ENCODE peak calls at places on chromosomes 7 and 10, in nine cellular contexts. N, Y, F, Q, D, J, L, C and M are unnamed samples.

GRCh38 chr7:98107313-98107691 is 640 bp downstream of the LMTK2 start:
- DNase-seq in N (peak; percentile 5), Y (peak; percentile 49), F (peak; percentile 39), Q (no peak), D (no peak), J (peak; percentile 14), L (no peak), C (no peak), M (no peak)

GRCh38 chr7:146772581-146772980 is 656.0 kb downstream of the CNTNAP2 start:
- DNase-seq in N (no peak), Y (peak; percentile 1), F (no peak), Q (no peak), D (no peak), J (no peak), L (no peak), C (no peak), M (no peak)

GRCh38 chr10:97034958-97035769 is 150.6 kb downstream of the SLIT1 start:
- DNase-seq in N (no peak), Y (no peak), F (no peak), Q (no peak), D (no peak), J (no peak), L (no peak), C (no peak), M (no peak)

GRCh38 chr7:143892527-143893300 is 9.3 kb downstream of the TCAF1 start:
- DNase-seq in N (peak; percentile 35), Y (peak; percentile 43), F (no peak), Q (no peak), D (no peak), J (no peak), L (no peak), C (peak; percentile 57), M (no peak)

GRCh38 chr7:70392870-70393269 is 739.1 kb upstream of the GALNT17 start:
- DNase-seq in N (no peak), Y (no peak), F (no peak), Q (no peak), D (no peak), J (no peak), L (no peak), C (no peak), M (no peak)

GRCh38 chr7:158819571-158820203 is 9.6 kb downstream of the ESYT2 start:
- DNase-seq in N (no peak), Y (no peak), F (no peak), Q (no peak), D (no peak), J (no peak), L (no peak), C (peak; percentile 71), M (no peak)

GRCh38 chr7:80481196-80481884 is 30.5 kb downstream of the GNAT3 start:
- DNase-seq in N (peak; percentile 59), Y (no peak), F (no peak), Q (no peak), D (no peak), J (peak; percentile 46), L (no peak), C (no peak), M (no peak)

GRCh38 chr7:134184767-134185166 is 57.6 kb downstream of the LRGUK start:
- DNase-seq in N (peak; percentile 68), Y (no peak), F (no peak), Q (no peak), D (no peak), J (peak; percentile 38), L (no peak), C (no peak), M (no peak)

GRCh38 chr7:47501406-47501805 is 80.5 kb downstream of the TNS3 start:
- DNase-seq in N (no peak), Y (no peak), F (no peak), Q (no peak), D (no peak), J (no peak), L (no peak), C (peak; percentile 82), M (no peak)

GRCh38 chr7:141956084-141956483 is 9.3 kb upstream of the CLEC5A start:
- DNase-seq in N (peak; percentile 71), Y (no peak), F (no peak), Q (no peak), D (no peak), J (no peak), L (no peak), C (no peak), M (no peak)

GRCh38 chr7:121304259-121304658 is 24.5 kb upstream of the WNT16 start:
- DNase-seq in N (no peak), Y (no peak), F (no peak), Q (no peak), D (no peak), J (no peak), L (no peak), C (no peak), M (no peak)

GRCh38 chr7:121305109-121305508 is 23.7 kb upstream of the WNT16 start:
- DNase-seq in N (no peak), Y (no peak), F (no peak), Q (no peak), D (no peak), J (no peak), L (no peak), C (peak; percentile 26), M (no peak)

GRCh38 chr7:121303422-121304171 is 25.2 kb upstream of the WNT16 start:
- DNase-seq in N (no peak), Y (no peak), F (no peak), Q (no peak), D (no peak), J (no peak), L (no peak), C (no peak), M (no peak)

GRCh38 chr7:121307021-121307575 is 21.7 kb upstream of the WNT16 start:
- DNase-seq in N (peak; percentile 69), Y (no peak), F (no peak), Q (no peak), D (no peak), J (no peak), L (no peak), C (no peak), M (no peak)

GRCh38 chr7:121306565-121306964 is 22.2 kb upstream of the WNT16 start:
- DNase-seq in N (no peak), Y (no peak), F (no peak), Q (no peak), D (no peak), J (no peak), L (no peak), C (no peak), M (no peak)
- TF ChIP-seq CTCF in N (no peak), Y (no peak), F (no peak), Q (no peak), D (no peak), J (no peak), L (no peak), C (no peak), M (no peak)

DNA sequence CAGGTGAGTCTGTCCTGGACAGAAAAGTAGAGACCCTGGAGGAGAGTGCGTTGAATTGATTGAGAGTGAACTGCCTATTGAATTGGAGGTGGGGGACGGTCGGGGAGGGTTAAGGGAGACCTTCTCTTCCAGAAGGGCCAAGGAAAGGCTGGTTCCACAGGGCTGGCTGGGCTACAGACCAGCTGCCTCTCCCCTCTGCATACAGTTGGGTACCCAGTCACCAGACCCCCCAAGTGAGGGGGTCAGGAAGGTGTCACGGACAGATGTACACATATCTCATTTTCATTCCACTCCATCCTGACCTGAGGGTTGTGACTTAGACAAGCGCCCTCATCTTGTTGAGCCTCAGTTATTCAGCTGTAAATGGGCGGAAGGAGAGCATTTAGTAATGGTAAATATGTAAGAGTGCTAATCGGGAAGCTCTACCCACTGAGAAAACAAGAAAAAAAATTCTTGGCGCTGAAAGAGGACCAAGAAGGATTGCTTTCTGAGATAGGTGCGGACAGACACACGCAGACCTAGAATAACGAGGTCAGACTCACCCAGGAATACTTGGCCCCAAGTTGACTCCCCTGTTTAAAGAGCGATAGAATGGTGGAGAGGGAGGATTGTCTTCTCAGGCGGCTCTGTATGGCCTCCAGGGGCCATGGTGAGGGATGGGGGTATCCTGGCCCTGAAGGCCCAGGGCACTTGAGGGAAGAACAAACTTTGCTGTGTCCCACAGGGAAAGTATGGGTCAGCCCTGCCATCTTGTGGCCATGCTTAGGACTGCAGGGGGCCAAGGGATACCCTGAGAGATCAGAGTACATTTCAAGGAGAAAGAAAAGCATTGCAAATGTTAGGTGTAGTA is 7.2 kb upstream of the MBL2 start:
- DNase-seq in N (peak; percentile 37), Y (peak; percentile 68), F (peak; percentile 43), Q (peak; percentile 83), D (peak; percentile 55), J (peak; percentile 72), L (peak; percentile 47), C (peak; percentile 80), M (peak; percentile 71)
- TF ChIP-seq CTCF in N (peak; percentile 99), Y (peak; percentile 88), F (peak; percentile 80), Q (peak; percentile 93), D (peak; percentile 87), J (peak; percentile 87), L (peak; percentile 97), C (peak; percentile 98), M (peak; percentile 87)

DNA sequence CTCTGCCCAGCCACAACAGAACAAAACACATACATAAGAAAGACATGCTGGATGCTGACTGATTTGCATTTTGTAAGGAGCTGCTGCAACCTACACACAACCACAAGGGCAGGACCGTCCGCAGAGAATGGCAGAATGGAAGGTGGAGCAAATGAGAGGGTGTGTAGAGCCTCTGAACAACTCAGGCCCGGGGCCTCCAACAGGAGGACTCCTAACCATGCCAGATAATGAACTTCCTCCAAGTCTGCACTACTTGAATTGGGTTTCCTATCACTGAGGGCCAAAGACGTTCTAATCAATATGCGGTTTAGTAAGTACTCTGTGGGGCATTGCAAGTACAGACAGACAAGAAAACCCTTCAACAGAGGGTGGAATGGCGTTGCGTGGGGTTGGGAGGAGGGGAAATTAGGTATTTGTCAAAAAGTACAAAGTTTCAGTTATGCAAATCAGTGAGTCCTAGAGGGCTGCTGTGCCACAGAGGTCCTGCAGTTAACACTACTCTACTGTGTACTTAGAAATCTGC is 14.6 kb downstream of the VOPP1 start:
- DNase-seq in N (no peak), Y (peak; percentile 68), F (no peak), Q (peak; percentile 72), D (no peak), J (no peak), L (no peak), C (no peak), M (peak; percentile 75)
- TF ChIP-seq CTCF in N (no peak), Y (no peak), F (no peak), Q (no peak), D (no peak), J (no peak), L (no peak), C (no peak), M (no peak)

DNA sequence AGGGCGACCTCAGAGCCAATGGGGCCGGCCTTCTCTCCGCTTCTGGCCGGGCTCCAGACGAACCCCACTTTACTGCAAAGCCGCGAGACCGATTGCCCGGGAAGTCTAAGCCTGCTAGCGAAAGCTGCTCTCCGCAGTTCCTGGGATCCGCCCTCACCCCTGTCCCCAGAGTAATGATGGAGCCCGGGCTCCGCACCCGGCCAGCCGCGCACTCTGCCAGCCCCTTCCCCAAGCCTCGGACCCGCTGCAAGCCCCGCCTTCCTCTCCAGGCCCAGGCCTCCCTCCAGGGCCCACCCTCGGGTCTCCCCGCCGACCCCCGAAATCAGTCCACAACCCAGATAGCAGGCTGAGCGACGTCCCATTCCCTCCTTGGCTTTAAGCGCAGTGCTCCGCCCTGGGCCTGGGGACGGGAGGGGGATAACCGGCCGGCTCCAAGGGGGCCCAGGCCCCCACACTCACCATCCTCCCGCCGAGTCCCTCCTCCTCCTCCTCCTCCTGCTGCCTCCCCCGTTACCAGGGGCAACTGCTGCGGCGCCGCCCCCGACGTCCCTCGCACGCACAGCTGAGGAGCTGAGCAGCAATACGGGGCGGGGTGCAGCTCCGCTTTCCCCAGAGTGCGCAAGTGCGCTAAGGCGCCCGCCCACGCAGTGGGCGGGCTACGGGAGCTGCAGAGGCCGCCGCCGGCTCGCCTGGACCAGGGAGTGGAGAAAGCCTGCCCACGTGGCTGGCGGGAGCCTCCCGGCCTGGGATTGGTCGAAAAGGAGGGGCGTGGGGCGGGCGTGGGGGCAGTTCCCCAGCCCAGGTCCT is at the start of gene ARL3:
- DNase-seq in N (peak; percentile 99), Y (peak; percentile 99), F (peak; percentile 99), Q (peak; percentile 97), D (peak; percentile 99), J (peak; percentile 99), L (peak; percentile 85), C (peak; percentile 99), M (peak; percentile 99)
- TF ChIP-seq CTCF in N (peak; percentile 48), Y (peak; percentile 67), F (peak; percentile 24), Q (no peak), D (peak; percentile 40), J (no peak), L (no peak), C (peak; percentile 40), M (no peak)